ENCODE peak calls at places on chromosomes 5 and 9, in eight cellular contexts. C is immature natural killer cell; E is right atrium auricular region; M is neural progenitor cell; G is kidney; F is fibroblast of lung; Z is activated naive CD4-positive, alpha-beta T cell treated with anti-CD3 and anti-CD28 coated beads, Interleukin-2, amount 50 U/mL, for 16 hours; O is NCI-H1694 treated with DMSO at 0.1 percent for 48 hours. X is an unnamed sample.

GRCh38 chr5:94849821-94850736 is 231.6 kb downstream of the SLF1 start:
- DNase-seq in C (peak), E (no peak), M (peak), G (no peak), F (peak), Z (no peak), O (peak), X (no peak)

GRCh38 chr9:116459576-116459975 is 227.5 kb upstream of the TRIM32 start:
- DNase-seq in C (no peak), E (no peak), M (no peak), G (no peak), F (no peak), Z (no peak), O (no peak), X (no peak)

GRCh38 chr9:7790022-7790818 is 9.4 kb downstream of the DMAC1 start:
- DNase-seq in C (no peak), E (no peak), M (no peak), G (no peak), F (no peak), Z (no peak), O (no peak), X (no peak)

GRCh38 chr5:2864515-2864914 is 113.0 kb upstream of the IRX2 start:
- DNase-seq in C (no peak), E (no peak), M (no peak), G (no peak), F (no peak), Z (no peak), O (no peak), X (no peak)

GRCh38 chr9:18255158-18255629 is 218.8 kb upstream of the ADAMTSL1 start:
- DNase-seq in C (peak), E (peak), M (peak), G (peak), F (peak), Z (peak), O (peak), X (peak)

GRCh38 chr5:134549714-134550113 is 24.2 kb downstream of the JADE2 start:
- DNase-seq in C (no peak), E (no peak), M (no peak), G (no peak), F (peak), Z (no peak), O (no peak), X (no peak)

GRCh38 chr5:26940981-26941380 is 97.4 kb downstream of the CDH9 start:
- DNase-seq in C (no peak), E (no peak), M (no peak), G (no peak), F (no peak), Z (no peak), O (peak), X (no peak)

GRCh38 chr5:57822651-57823050 is 340.0 kb upstream of the ACTBL2 start:
- DNase-seq in C (no peak), E (no peak), M (no peak), G (no peak), F (no peak), Z (no peak), O (no peak), X (no peak)

GRCh38 chr5:132489871-132490483 is 596 bp downstream of the IRF1 start:
- DNase-seq in C (peak), E (peak), M (peak), G (peak), F (peak), Z (peak), O (no peak), X (peak)

GRCh38 chr9:69131682-69132081 is 42.4 kb upstream of the TJP2 start:
- DNase-seq in C (no peak), E (no peak), M (no peak), G (no peak), F (peak), Z (no peak), O (no peak), X (no peak)

GRCh38 chr9:109416135-109416706 is 81.9 kb downstream of the PTPN3 start:
- DNase-seq in C (no peak), E (no peak), M (no peak), G (no peak), F (no peak), Z (no peak), O (no peak), X (no peak)

GRCh38 chr5:81242906-81243436 is 9.8 kb downstream of the CKMT2 start:
- DNase-seq in C (no peak), E (no peak), M (no peak), G (no peak), F (no peak), Z (no peak), O (no peak), X (no peak)

GRCh38 chr9:95750725-95751644 is 124.5 kb upstream of the ERCC6L2 start:
- DNase-seq in C (peak), E (no peak), M (no peak), G (no peak), F (no peak), Z (no peak), O (no peak), X (no peak)

GRCh38 chr5:16757146-16757545 is 140.3 kb upstream of the RETREG1 start:
- DNase-seq in C (no peak), E (no peak), M (no peak), G (no peak), F (no peak), Z (no peak), O (no peak), X (no peak)

GRCh38 chr5:31415009-31415923 is 116.6 kb downstream of the DROSHA start:
- DNase-seq in C (no peak), E (no peak), M (no peak), G (no peak), F (no peak), Z (no peak), O (no peak), X (no peak)

GRCh38 chr9:90999425-91000397 is 198.1 kb downstream of the SYK start:
- DNase-seq in C (no peak), E (no peak), M (no peak), G (no peak), F (peak), Z (no peak), O (peak), X (no peak)

GRCh38 chr5:158640581-158640980 is 459.1 kb downstream of the EBF1 start:
- DNase-seq in C (no peak), E (no peak), M (no peak), G (no peak), F (peak), Z (no peak), O (no peak), X (no peak)

GRCh38 chr9:133372144-133372543 is 3.7 kb downstream of the SURF4 start:
- DNase-seq in C (no peak), E (no peak), M (no peak), G (no peak), F (no peak), Z (no peak), O (no peak), X (no peak)

GRCh38 chr5:95892784-95893354 is 68.8 kb downstream of the ELL2 start:
- DNase-seq in C (peak), E (no peak), M (peak), G (no peak), F (peak), Z (peak), O (peak), X (no peak)

GRCh38 chr5:107021575-107021974 is 649.2 kb downstream of the EFNA5 start:
- DNase-seq in C (no peak), E (no peak), M (no peak), G (no peak), F (no peak), Z (no peak), O (no peak), X (no peak)